ENCODE peak calls at places on chromosomes 12 and 14, in eight cellular contexts. Y, K, T, B, W, R, H and A are unnamed samples.

GRCh38 chr12:29921307-29921706 is 137.6 kb upstream of the TMTC1 start:
- DNase-seq in Y (no peak), K (no peak), T (no peak), B (peak), W (no peak), R (no peak), H (no peak), A (no peak)

GRCh38 chr14:69059658-69060648 is 80.9 kb upstream of the ACTN1 start:
- DNase-seq in Y (no peak), K (no peak), T (no peak), B (no peak), W (peak), R (no peak), H (no peak), A (no peak)

GRCh38 chr14:99389171-99389826 is 91.4 kb downstream of the SETD3 start:
- DNase-seq in Y (peak), K (peak), T (no peak), B (peak), W (peak), R (peak), H (peak), A (no peak)

GRCh38 chr14:49381778-49382177 is 204.4 kb downstream of the RPS29 start:
- DNase-seq in Y (no peak), K (no peak), T (no peak), B (no peak), W (no peak), R (no peak), H (no peak), A (no peak)

GRCh38 chr14:77603654-77604270 is 12.7 kb downstream of the SPTLC2 start:
- DNase-seq in Y (no peak), K (peak), T (no peak), B (peak), W (no peak), R (no peak), H (no peak), A (no peak)

GRCh38 chr12:110001596-110001995 is 2.4 kb downstream of the ANKRD13A start:
- DNase-seq in Y (no peak), K (no peak), T (no peak), B (no peak), W (peak), R (no peak), H (no peak), A (no peak)

GRCh38 chr12:91127751-91128150 is 16.5 kb upstream of the LUM start:
- DNase-seq in Y (no peak), K (no peak), T (no peak), B (no peak), W (peak), R (no peak), H (no peak), A (no peak)

GRCh38 chr12:12673296-12673695 is 22.7 kb downstream of the GPR19 start:
- DNase-seq in Y (no peak), K (no peak), T (no peak), B (no peak), W (no peak), R (peak), H (no peak), A (no peak)

GRCh38 chr14:92586001-92586947 is 72.7 kb downstream of the RIN3 start:
- DNase-seq in Y (no peak), K (no peak), T (no peak), B (no peak), W (peak), R (no peak), H (no peak), A (no peak)

GRCh38 chr12:104566244-104566993 is 109.7 kb downstream of the CHST11 start:
- DNase-seq in Y (no peak), K (no peak), T (no peak), B (no peak), W (no peak), R (peak), H (no peak), A (no peak)

GRCh38 chr12:75889214-75889613 is 142.4 kb downstream of the PHLDA1 start:
- DNase-seq in Y (no peak), K (no peak), T (no peak), B (peak), W (no peak), R (no peak), H (peak), A (no peak)

GRCh38 chr14:103144085-103144484 is 20.8 kb downstream of the TNFAIP2 start:
- DNase-seq in Y (no peak), K (no peak), T (no peak), B (no peak), W (peak), R (no peak), H (no peak), A (no peak)

GRCh38 chr14:22848391-22849164 is 12.2 kb downstream of the MMP14 start:
- DNase-seq in Y (no peak), K (no peak), T (no peak), B (no peak), W (peak), R (no peak), H (no peak), A (peak)

GRCh38 chr14:103198429-103199140 is 75.3 kb downstream of the TNFAIP2 start:
- DNase-seq in Y (no peak), K (peak), T (no peak), B (no peak), W (peak), R (no peak), H (no peak), A (no peak)

GRCh38 chr12:15453613-15454012 is 131.3 kb downstream of the PTPRO start:
- DNase-seq in Y (no peak), K (no peak), T (no peak), B (no peak), W (no peak), R (no peak), H (no peak), A (no peak)

GRCh38 chr12:49086116-49086515 is 8.5 kb downstream of the DHH start:
- DNase-seq in Y (no peak), K (no peak), T (no peak), B (no peak), W (peak), R (no peak), H (no peak), A (no peak)

GRCh38 chr14:67268456-67269115 is 27.4 kb downstream of the PALS1 start:
- DNase-seq in Y (no peak), K (no peak), T (no peak), B (no peak), W (peak), R (no peak), H (peak), A (no peak)

GRCh38 chr12:46843811-46844210 is 18.0 kb upstream of the SLC38A4 start:
- DNase-seq in Y (no peak), K (no peak), T (no peak), B (no peak), W (peak), R (no peak), H (no peak), A (no peak)

GRCh38 chr14:106228541-106229158 is 702.3 kb downstream of the TMEM121 start:
- DNase-seq in Y (no peak), K (no peak), T (no peak), B (no peak), W (no peak), R (no peak), H (no peak), A (no peak)

GRCh38 chr14:95140060-95140858 is 17.1 kb downstream of the DICER1 start:
- DNase-seq in Y (no peak), K (no peak), T (no peak), B (no peak), W (peak), R (no peak), H (no peak), A (no peak)

GRCh38 chr14:61539631-61540030 is 155.7 kb upstream of the HIF1A start:
- DNase-seq in Y (no peak), K (no peak), T (no peak), B (no peak), W (no peak), R (no peak), H (no peak), A (no peak)

GRCh38 chr12:2170376-2170775 is 117.6 kb downstream of the CACNA1C start:
- DNase-seq in Y (no peak), K (no peak), T (no peak), B (no peak), W (peak), R (no peak), H (no peak), A (no peak)

GRCh38 chr14:55607386-55607785 is 27.4 kb downstream of the KTN1 start:
- DNase-seq in Y (no peak), K (no peak), T (no peak), B (no peak), W (no peak), R (no peak), H (no peak), A (no peak)